ENCODE peak calls at places on chromosomes 1 and 21, in six cellular contexts. One of them, this sample, is unnamed. For H3K36me3, the result is how much of the 10 kb centered on the place peaks cover.

GRCh38 chr1:10431065-10431730 is 965 bp downstream of the CENPS start:
- DNase-seq in tibial nerve: no peak
- DNase-seq in neuronal stem cell: no peak
- DNase-seq in body of pancreas: no peak
- DNase-seq in CD8-positive, alpha-beta T cell: no peak
- DNase-seq in transverse colon: no peak
- DNase-seq in this sample: no peak

GRCh38 chr1:89884718-89885596 is 64.1 kb downstream of the LRRC8D start:
- DNase-seq in tibial nerve: no peak
- DNase-seq in transverse colon: no peak
- DNase-seq in neuronal stem cell: no peak
- DNase-seq in CD8-positive, alpha-beta T cell: no peak
- DNase-seq in body of pancreas: no peak
- DNase-seq in this sample: no peak

GRCh38 chr1:91684599-91685196 is 184.0 kb downstream of the CDC7 start:
- DNase-seq in body of pancreas: no peak
- DNase-seq in tibial nerve: no peak
- DNase-seq in transverse colon: no peak
- DNase-seq in CD8-positive, alpha-beta T cell: peak
- DNase-seq in neuronal stem cell: no peak
- DNase-seq in this sample: no peak

GRCh38 chr21:26784974-26785373 is 60.2 kb downstream of the ADAMTS1 start:
- DNase-seq in body of pancreas: no peak
- DNase-seq in tibial nerve: peak
- DNase-seq in transverse colon: no peak
- DNase-seq in neuronal stem cell: no peak
- DNase-seq in CD8-positive, alpha-beta T cell: no peak
- DNase-seq in this sample: no peak

GRCh38 chr1:246165826-246166709 is 341.0 kb downstream of the SMYD3 start:
- DNase-seq in transverse colon: peak
- DNase-seq in CD8-positive, alpha-beta T cell: no peak
- DNase-seq in neuronal stem cell: no peak
- DNase-seq in body of pancreas: peak
- DNase-seq in tibial nerve: no peak
- DNase-seq in this sample: no peak

GRCh38 chr21:35624896-35625295 is 435.4 kb downstream of the SETD4 start:
- DNase-seq in transverse colon: no peak
- DNase-seq in tibial nerve: no peak
- DNase-seq in CD8-positive, alpha-beta T cell: no peak
- DNase-seq in neuronal stem cell: no peak
- DNase-seq in body of pancreas: no peak
- DNase-seq in this sample: no peak

GRCh38 chr1:170134126-170134525 is 11.6 kb upstream of the NTMT2 start:
- DNase-seq in body of pancreas: no peak
- DNase-seq in transverse colon: no peak
- DNase-seq in neuronal stem cell: no peak
- DNase-seq in CD8-positive, alpha-beta T cell: no peak
- DNase-seq in tibial nerve: no peak
- DNase-seq in this sample: no peak

GRCh38 chr1:54838565-54839180 is 37.5 kb upstream of the TTC22 start:
- DNase-seq in CD8-positive, alpha-beta T cell: no peak
- DNase-seq in tibial nerve: no peak
- DNase-seq in body of pancreas: no peak
- DNase-seq in transverse colon: no peak
- DNase-seq in neuronal stem cell: no peak
- DNase-seq in this sample: no peak

GRCh38 chr21:26881504-26882228 is 36.5 kb upstream of the ADAMTS1 start:
- DNase-seq in transverse colon: no peak
- DNase-seq in tibial nerve: no peak
- DNase-seq in CD8-positive, alpha-beta T cell: no peak
- DNase-seq in neuronal stem cell: peak
- DNase-seq in body of pancreas: no peak
- DNase-seq in this sample: no peak

GRCh38 chr1:46622341-46622740 is 5.7 kb upstream of the MOB3C start:
- DNase-seq in CD8-positive, alpha-beta T cell: no peak
- DNase-seq in tibial nerve: no peak
- DNase-seq in neuronal stem cell: no peak
- DNase-seq in transverse colon: peak
- DNase-seq in body of pancreas: peak
- DNase-seq in this sample: no peak

GRCh38 chr1:228392111-228392936 is 14.3 kb downstream of the TRIM11 start:
- DNase-seq in transverse colon: no peak
- DNase-seq in tibial nerve: no peak
- DNase-seq in body of pancreas: no peak
- DNase-seq in CD8-positive, alpha-beta T cell: no peak
- DNase-seq in neuronal stem cell: no peak
- DNase-seq in this sample: no peak

GRCh38 chr1:87024936-87025537 is 110.6 kb downstream of the HS2ST1 start:
- DNase-seq in tibial nerve: no peak
- DNase-seq in transverse colon: no peak
- DNase-seq in neuronal stem cell: no peak
- DNase-seq in CD8-positive, alpha-beta T cell: no peak
- DNase-seq in body of pancreas: peak
- DNase-seq in this sample: no peak

GRCh38 chr1:32716312-32717126 is 13.9 kb upstream of the SYNC start:
- DNase-seq in tibial nerve: no peak
- DNase-seq in CD8-positive, alpha-beta T cell: no peak
- DNase-seq in body of pancreas: peak
- DNase-seq in neuronal stem cell: peak
- DNase-seq in transverse colon: peak
- DNase-seq in this sample: peak

GRCh38 chr21:37593015-37593414 is 226.4 kb downstream of the DYRK1A start:
- DNase-seq in tibial nerve: no peak
- DNase-seq in transverse colon: no peak
- DNase-seq in CD8-positive, alpha-beta T cell: no peak
- DNase-seq in neuronal stem cell: peak
- DNase-seq in body of pancreas: no peak
- DNase-seq in this sample: no peak

GRCh38 chr1:109906160-109906838 is 4.3 kb upstream of the CSF1 start:
- DNase-seq in body of pancreas: no peak
- DNase-seq in CD8-positive, alpha-beta T cell: peak
- DNase-seq in neuronal stem cell: no peak
- DNase-seq in transverse colon: no peak
- DNase-seq in tibial nerve: no peak
- DNase-seq in this sample: no peak

GRCh38 chr1:8342325-8342724 is 24.4 kb downstream of the SLC45A1 start:
- DNase-seq in CD8-positive, alpha-beta T cell: no peak
- DNase-seq in neuronal stem cell: no peak
- DNase-seq in tibial nerve: no peak
- DNase-seq in transverse colon: no peak
- DNase-seq in body of pancreas: no peak
- DNase-seq in this sample: no peak

GRCh38 chr1:59552001-59552400 is 255.1 kb downstream of the FGGY start:
- DNase-seq in CD8-positive, alpha-beta T cell: no peak
- DNase-seq in neuronal stem cell: no peak
- DNase-seq in tibial nerve: no peak
- DNase-seq in transverse colon: no peak
- DNase-seq in body of pancreas: no peak
- DNase-seq in this sample: no peak

GRCh38 chr1:34870395-34870794 is 10.8 kb upstream of the SMIM12 start:
- DNase-seq in neuronal stem cell: no peak
- DNase-seq in body of pancreas: no peak
- DNase-seq in CD8-positive, alpha-beta T cell: no peak
- DNase-seq in tibial nerve: no peak
- DNase-seq in transverse colon: no peak
- DNase-seq in this sample: no peak

GRCh38 chr21:46393451-46393940 is 65.2 kb upstream of the DIP2A start:
- DNase-seq in tibial nerve: no peak
- DNase-seq in CD8-positive, alpha-beta T cell: no peak
- DNase-seq in body of pancreas: no peak
- DNase-seq in neuronal stem cell: no peak
- DNase-seq in transverse colon: no peak
- DNase-seq in this sample: peak

GRCh38 chr1:65264197-65264929 is 45.0 kb upstream of the DNAJC6 start:
- DNase-seq in body of pancreas: peak
- DNase-seq in neuronal stem cell: no peak
- DNase-seq in CD8-positive, alpha-beta T cell: no peak
- DNase-seq in transverse colon: no peak
- DNase-seq in tibial nerve: peak
- DNase-seq in this sample: peak

GRCh38 chr1:21299780-21300395 is 9.6 kb upstream of the ECE1 start:
- DNase-seq in CD8-positive, alpha-beta T cell: no peak
- DNase-seq in tibial nerve: no peak
- DNase-seq in transverse colon: no peak
- DNase-seq in body of pancreas: no peak
- DNase-seq in neuronal stem cell: no peak
- DNase-seq in this sample: no peak

GRCh38 chr1:37877991-37878544 is 18.7 kb upstream of the MTF1 start:
- DNase-seq in body of pancreas: no peak
- DNase-seq in transverse colon: no peak
- DNase-seq in tibial nerve: no peak
- DNase-seq in CD8-positive, alpha-beta T cell: no peak
- DNase-seq in neuronal stem cell: no peak
- DNase-seq in this sample: no peak

GRCh38 chr1:154972517-154973343 is 1.8 kb upstream of the CKS1B start:
- DNase-seq in tibial nerve: peak
- DNase-seq in CD8-positive, alpha-beta T cell: no peak
- DNase-seq in body of pancreas: peak
- DNase-seq in transverse colon: peak
- DNase-seq in neuronal stem cell: peak
- DNase-seq in this sample: no peak

DNA sequence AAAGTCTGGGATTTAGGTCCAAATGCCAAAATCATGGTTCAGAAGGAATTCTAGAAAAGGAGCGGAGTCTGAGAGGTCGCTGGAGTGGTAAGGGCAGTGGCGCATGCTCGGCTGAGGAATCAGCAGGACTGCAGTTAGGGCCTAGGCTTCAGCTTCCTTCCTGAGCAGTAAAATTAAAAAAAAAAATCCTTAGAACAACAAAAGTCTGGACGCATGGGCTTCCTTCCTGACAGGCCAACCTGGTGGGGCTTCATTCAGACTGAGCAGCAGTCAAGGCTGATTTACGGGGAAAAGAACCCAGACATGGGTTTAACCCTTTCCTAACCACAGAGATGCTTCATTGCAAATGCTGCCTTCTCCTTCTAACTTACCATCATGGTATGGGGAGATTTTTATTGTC is 17.1 kb downstream of the RNF220 start:
- DNase-seq in neuronal stem cell: no peak
- DNase-seq in body of pancreas: no peak
- DNase-seq in CD8-positive, alpha-beta T cell: no peak
- DNase-seq in transverse colon: no peak
- DNase-seq in tibial nerve: no peak
- DNase-seq in this sample: no peak
- H3K4me3 ChIP-seq in neuronal stem cell: no peak
- H3K4me3 ChIP-seq in body of pancreas: no peak
- H3K4me3 ChIP-seq in CD8-positive, alpha-beta T cell: no peak
- H3K4me3 ChIP-seq in transverse colon: no peak
- H3K4me3 ChIP-seq in tibial nerve: no peak
- H3K4me3 ChIP-seq in this sample: no peak

GRCh38 chr1:70420320-70420719 is 9.3 kb downstream of the CTH start:
- DNase-seq in CD8-positive, alpha-beta T cell: no peak
- DNase-seq in transverse colon: no peak
- DNase-seq in tibial nerve: no peak
- DNase-seq in neuronal stem cell: no peak
- DNase-seq in body of pancreas: no peak
- DNase-seq in this sample: no peak
- H3K36me3 ChIP-seq in CD8-positive, alpha-beta T cell: under half
- H3K36me3 ChIP-seq in transverse colon: under half
- H3K36me3 ChIP-seq in tibial nerve: under half
- H3K36me3 ChIP-seq in neuronal stem cell: under half
- H3K36me3 ChIP-seq in body of pancreas: under half
- H3K36me3 ChIP-seq in this sample: under half

DNA sequence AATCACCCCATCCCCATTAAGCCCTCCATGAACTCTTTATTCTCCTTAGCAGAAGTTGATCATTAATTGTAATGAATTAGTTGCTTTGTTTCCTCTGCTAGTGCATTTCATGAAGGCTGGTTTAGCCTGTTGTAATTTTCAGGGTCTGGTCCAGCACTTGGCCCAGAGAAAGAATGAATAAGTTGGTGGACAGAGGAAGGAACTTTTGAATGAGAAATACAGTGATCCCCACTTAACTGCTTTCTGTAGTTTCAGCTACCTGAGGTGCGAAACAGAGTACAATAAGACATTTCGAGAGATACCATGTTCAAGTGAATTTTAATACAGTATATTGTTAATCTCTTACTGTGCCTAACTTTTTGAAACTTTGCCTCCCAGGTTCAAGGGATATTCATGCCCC is 1.8 kb downstream of the SOAT1 start:
- DNase-seq in body of pancreas: no peak
- DNase-seq in CD8-positive, alpha-beta T cell: no peak
- DNase-seq in neuronal stem cell: no peak
- DNase-seq in tibial nerve: no peak
- DNase-seq in transverse colon: no peak
- DNase-seq in this sample: no peak
- H3K4me3 ChIP-seq in body of pancreas: no peak
- H3K4me3 ChIP-seq in CD8-positive, alpha-beta T cell: peak
- H3K4me3 ChIP-seq in neuronal stem cell: no peak
- H3K4me3 ChIP-seq in tibial nerve: no peak
- H3K4me3 ChIP-seq in transverse colon: no peak
- H3K4me3 ChIP-seq in this sample: no peak

DNA sequence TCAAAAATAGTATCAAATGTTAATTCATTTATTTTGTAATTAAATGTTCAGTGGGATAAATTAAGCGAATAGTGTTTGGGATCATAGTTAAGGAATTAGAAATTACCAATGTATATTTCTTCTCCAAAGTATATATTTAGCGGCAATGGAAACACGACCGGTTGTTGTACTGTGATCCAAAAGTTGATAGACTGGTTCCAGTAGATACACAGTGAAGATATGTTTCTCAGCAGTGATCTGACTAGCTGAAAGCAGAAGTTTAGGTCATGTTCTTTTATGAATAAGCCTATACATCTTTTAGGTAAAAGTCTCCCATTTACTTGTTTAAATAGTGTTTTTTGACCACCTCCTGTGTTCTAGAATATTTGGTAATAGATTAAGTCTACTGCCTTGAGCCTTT is 8.8 kb downstream of the USP16 start:
- DNase-seq in neuronal stem cell: no peak
- DNase-seq in transverse colon: no peak
- DNase-seq in CD8-positive, alpha-beta T cell: no peak
- DNase-seq in body of pancreas: no peak
- DNase-seq in tibial nerve: no peak
- DNase-seq in this sample: no peak
- H3K36me3 ChIP-seq in neuronal stem cell: half or more
- H3K36me3 ChIP-seq in transverse colon: under half
- H3K36me3 ChIP-seq in CD8-positive, alpha-beta T cell: half or more
- H3K36me3 ChIP-seq in body of pancreas: under half
- H3K36me3 ChIP-seq in tibial nerve: under half
- H3K36me3 ChIP-seq in this sample: half or more

DNA sequence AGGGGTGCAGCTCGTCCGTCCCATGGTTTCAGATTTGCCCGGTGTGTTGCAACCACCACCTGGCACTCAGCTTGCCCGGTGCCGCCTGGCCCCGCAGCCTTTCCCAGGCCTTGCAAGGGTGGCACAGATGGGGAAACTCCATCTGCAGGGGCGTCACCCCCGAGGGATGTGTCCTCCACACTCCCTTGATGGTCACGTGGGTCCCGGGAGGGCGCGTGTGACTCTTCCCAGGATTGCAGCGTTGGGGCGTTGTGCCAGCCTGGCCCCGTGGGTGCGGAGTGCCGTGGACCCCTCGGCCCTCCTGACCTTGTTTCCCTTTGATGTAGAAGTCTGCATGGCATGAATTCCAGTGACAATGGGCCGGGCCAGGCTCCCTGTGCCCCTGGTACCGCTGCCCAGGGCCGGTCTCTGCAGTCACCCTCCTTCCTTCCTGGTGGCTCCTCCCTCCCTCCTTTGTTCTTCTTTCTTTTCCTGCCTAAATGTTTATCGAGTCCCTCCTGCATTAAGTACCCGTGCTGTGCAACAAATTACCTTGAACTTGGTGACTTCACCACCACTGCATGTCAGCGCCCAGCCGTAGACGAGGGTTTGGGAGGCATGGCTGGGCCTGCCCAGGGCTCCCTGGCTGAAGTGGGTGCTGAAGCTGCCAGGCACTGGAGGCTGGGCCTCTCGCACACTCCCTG is 22.9 kb downstream of the RRP1 start:
- DNase-seq in neuronal stem cell: no peak
- DNase-seq in transverse colon: peak
- DNase-seq in tibial nerve: no peak
- DNase-seq in CD8-positive, alpha-beta T cell: no peak
- DNase-seq in body of pancreas: no peak
- DNase-seq in this sample: no peak
- H3K4me3 ChIP-seq in neuronal stem cell: no peak
- H3K4me3 ChIP-seq in transverse colon: peak
- H3K4me3 ChIP-seq in tibial nerve: no peak
- H3K4me3 ChIP-seq in CD8-positive, alpha-beta T cell: no peak
- H3K4me3 ChIP-seq in body of pancreas: no peak
- H3K4me3 ChIP-seq in this sample: peak